ENCODE peak calls at places on chromosomes 4 and X, in five cellular contexts. K, C, Q, S and R are unnamed samples.

GRCh38 chrX:23887918-23888317 is 19.8 kb downstream of the APOO start:
- DNase-seq in K (no peak), C (no peak), Q (no peak), S (no peak), R (no peak)

GRCh38 chr4:94577136-94577535 is 125.4 kb downstream of the PDLIM5 start:
- DNase-seq in S (no peak), K (peak; percentile 38), Q (no peak), C (no peak), R (no peak)

GRCh38 chr4:80202784-80203553 is 5.7 kb downstream of the PRDM8 start:
- DNase-seq in K (no peak), C (no peak), S (no peak), Q (no peak), R (no peak)

GRCh38 chr4:119124314-119124713 is 11.3 kb upstream of the MYOZ2 start:
- DNase-seq in Q (no peak), C (no peak), S (peak; percentile 40), K (no peak), R (no peak)

GRCh38 chr4:141177171-141177570 is 43.5 kb upstream of the ZNF330 start:
- DNase-seq in Q (no peak), K (no peak), S (no peak), C (no peak), R (no peak)

GRCh38 chrX:105463483-105463882 is 243.0 kb upstream of the TEX13A start:
- DNase-seq in Q (peak; percentile 54), S (no peak), K (no peak), C (no peak), R (no peak)

GRCh38 chrX:136246201-136246600 is 5.0 kb downstream of the MAP7D3 start:
- DNase-seq in K (no peak), C (no peak), S (no peak), Q (no peak), R (no peak)

GRCh38 chrX:73831500-73831899 is 268.5 kb downstream of the CHIC1 start:
- DNase-seq in S (no peak), K (no peak), C (no peak), Q (no peak), R (no peak)

GRCh38 chr4:37008199-37008598 is 236.3 kb upstream of the NWD2 start:
- DNase-seq in S (peak; percentile 71), Q (peak; percentile 53), C (no peak), K (no peak), R (no peak)

GRCh38 chr4:113468165-113469022 is 293.1 kb downstream of the CAMK2D start:
- DNase-seq in S (peak; percentile 63), Q (peak; percentile 99), C (no peak), K (peak; percentile 55), R (no peak)

GRCh38 chr4:172899861-172900260 is 268.8 kb upstream of the GALNT7 start:
- DNase-seq in C (no peak), Q (no peak), K (no peak), S (no peak), R (no peak)

GRCh38 chrX:10197597-10198210 is 40.9 kb downstream of the CLCN4 start:
- DNase-seq in Q (no peak), K (no peak), C (no peak), S (no peak), R (no peak)

GRCh38 chr4:1511441-1512041 is 105.3 kb upstream of the NKX1-1 start:
- DNase-seq in C (no peak), K (no peak), Q (no peak), S (no peak), R (no peak)

GRCh38 chr4:140308366-140309123 is 64.9 kb upstream of the SCOC start:
- DNase-seq in S (no peak), C (no peak), K (no peak), Q (peak; percentile 85), R (no peak)

GRCh38 chr4:144645621-144646522 is at the start of gene HHIP:
- DNase-seq in S (peak; percentile 31), Q (no peak), C (no peak), K (peak; percentile 77), R (no peak)

GRCh38 chr4:44210750-44211149 is 237.9 kb downstream of the KCTD8 start:
- DNase-seq in S (no peak), Q (no peak), C (no peak), K (no peak), R (no peak)

GRCh38 chr4:8364848-8365350 is 75.6 kb downstream of the ACOX3 start:
- DNase-seq in C (no peak), K (no peak), Q (no peak), S (no peak), R (no peak)

GRCh38 chr4:174437324-174437723 is 85.0 kb downstream of the HPGD start:
- DNase-seq in C (no peak), S (no peak), K (no peak), Q (no peak), R (no peak)

GRCh38 chrX:22365460-22365859 is 92.7 kb downstream of the CBLL2 start:
- DNase-seq in Q (peak; percentile 85), S (no peak), C (no peak), K (no peak), R (no peak)

GRCh38 chr4:83207497-83208105 is 77.0 kb downstream of the COQ2 start:
- DNase-seq in Q (no peak), C (no peak), S (no peak), K (no peak), R (no peak)

GRCh38 chr4:4308800-4309441 is 18.9 kb downstream of the ZBTB49 start:
- DNase-seq in S (no peak), Q (no peak), C (no peak), K (no peak), R (no peak)

GRCh38 chr4:21211836-21212235 is 511.6 kb downstream of the PACRGL start:
- DNase-seq in Q (no peak), S (no peak), K (no peak), C (no peak), R (no peak)

GRCh38 chrX:18887821-18888205 is 96.1 kb downstream of the PHKA2 start:
- DNase-seq in Q (no peak), S (no peak), C (no peak), K (no peak), R (no peak)

GRCh38 chr4:96677499-96677898 is 837.6 kb downstream of the PDHA2 start:
- DNase-seq in K (no peak), C (no peak), S (no peak), Q (no peak), R (no peak)

GRCh38 chr4:23966720-23967119 is 76.9 kb upstream of the PPARGC1A start:
- DNase-seq in C (no peak), K (no peak), Q (no peak), S (no peak), R (no peak)

GRCh38 chrX:37846934-37847732 is at the start of gene DYNLT3:
- DNase-seq in C (peak; percentile 57), S (peak; percentile 86), K (peak; percentile 56), Q (peak; percentile 18), R (peak; percentile 57)

GRCh38 chr4:21884615-21885014 is 64.0 kb downstream of the KCNIP4 start:
- DNase-seq in K (no peak), S (no peak), C (no peak), Q (no peak), R (no peak)

GRCh38 chr4:142043509-142043908 is 407.1 kb downstream of the IL15 start:
- DNase-seq in C (no peak), S (no peak), K (no peak), Q (no peak), R (no peak)

GRCh38 chrX:68938244-68939004 is 109.6 kb downstream of the EFNB1 start:
- DNase-seq in S (no peak), C (no peak), K (no peak), Q (no peak), R (no peak)

GRCh38 chr4:176034498-176034897 is 31.1 kb upstream of the WDR17 start:
- DNase-seq in S (no peak), C (no peak), Q (no peak), K (no peak), R (no peak)

GRCh38 chr4:154946113-154946512 is 165.0 kb downstream of the RBM46 start:
- DNase-seq in S (no peak), C (no peak), Q (no peak), K (no peak), R (no peak)

GRCh38 chrX:69158166-69159040 is 6.8 kb downstream of the PJA1 start:
- DNase-seq in K (no peak), S (peak; percentile 69), C (no peak), Q (no peak), R (no peak)

GRCh38 chrX:49767231-49767630 is 61.9 kb upstream of the PAGE4 start:
- DNase-seq in Q (no peak), C (no peak), S (no peak), K (no peak), R (no peak)